ENCODE peak calls at places on chromosomes 7 and 10, in eight cellular contexts. R is Daoy; N is activated CD8-positive, alpha-beta memory T cell treated with anti-CD3 and anti-CD28 coated beads for 48 hours; E is body of pancreas; H is AG04450; U is BE2C; J is GM23248; S is GM18507. W is an unnamed sample.
A peak's percentile ranks its signal among the peaks of the same experiment; 100 is the strongest.

GRCh38 chr10:25682203-25682950 is 251.7 kb upstream of the MYO3A start:
- DNase-seq in R (peak; percentile 64), N (no peak), E (peak; percentile 16), H (no peak), U (peak; percentile 36), J (peak; percentile 58), S (no peak), W (no peak)

GRCh38 chr10:122362621-122363020 is 11.9 kb upstream of the PLEKHA1 start:
- DNase-seq in R (peak; percentile 11), N (no peak), E (no peak), H (no peak), U (no peak), J (peak; percentile 59), S (no peak), W (no peak)

GRCh38 chr7:26397326-26397725 is 105.7 kb downstream of the SNX10 start:
- DNase-seq in R (no peak), N (no peak), E (peak; percentile 47), H (no peak), U (no peak), J (no peak), S (no peak), W (peak; percentile 62)

GRCh38 chr7:37656913-37657530 is 26.5 kb upstream of the GPR141 start:
- DNase-seq in R (no peak), N (no peak), E (no peak), H (no peak), U (no peak), J (no peak), S (no peak), W (no peak)

GRCh38 chr10:53314856-53315255 is 542.3 kb upstream of the MBL2 start:
- DNase-seq in R (no peak), N (no peak), E (no peak), H (peak; percentile 77), U (no peak), J (peak; percentile 89), S (no peak), W (peak; percentile 99)

GRCh38 chr7:148944935-148945934 is 61.1 kb upstream of the EZH2 start:
- DNase-seq in R (peak; percentile 60), N (no peak), E (no peak), H (peak; percentile 21), U (no peak), J (peak; percentile 78), S (no peak), W (peak; percentile 32)

GRCh38 chr10:103458720-103459119 is at the start of gene CALHM1:
- DNase-seq in R (no peak), N (no peak), E (no peak), H (no peak), U (no peak), J (no peak), S (no peak), W (no peak)

GRCh38 chr7:39410582-39410981 is 155.6 kb upstream of the YAE1 start:
- DNase-seq in R (no peak), N (no peak), E (no peak), H (no peak), U (no peak), J (peak; percentile 2), S (no peak), W (no peak)

GRCh38 chr7:120860151-120860550 is 2.2 kb upstream of the TSPAN12 start:
- DNase-seq in R (no peak), N (no peak), E (no peak), H (no peak), U (no peak), J (no peak), S (no peak), W (no peak)

GRCh38 chr7:41316410-41316809 is 386.5 kb downstream of the INHBA start:
- DNase-seq in R (no peak), N (no peak), E (no peak), H (no peak), U (no peak), J (peak; percentile 32), S (no peak), W (no peak)

GRCh38 chr10:102710604-102711003 is 3.6 kb downstream of the ARL3 start:
- DNase-seq in R (peak; percentile 68), N (no peak), E (no peak), H (peak; percentile 66), U (no peak), J (peak; percentile 79), S (no peak), W (peak; percentile 79)

GRCh38 chr7:127536426-127537152 is 48.8 kb downstream of the GCC1 start:
- DNase-seq in R (no peak), N (no peak), E (no peak), H (no peak), U (no peak), J (peak; percentile 22), S (no peak), W (no peak)

GRCh38 chr7:149822353-149822943 is 15.7 kb upstream of the ZNF862 start:
- DNase-seq in R (no peak), N (no peak), E (no peak), H (no peak), U (peak; percentile 74), J (no peak), S (no peak), W (no peak)

GRCh38 chr10:92695679-92696605 is 6.2 kb downstream of the HHEX start:
- DNase-seq in R (no peak), N (no peak), E (peak; percentile 60), H (no peak), U (no peak), J (peak; percentile 80), S (no peak), W (peak; percentile 83)

GRCh38 chr7:46461334-46461777 is 540.3 kb upstream of the IGFBP3 start:
- DNase-seq in R (no peak), N (no peak), E (no peak), H (peak; percentile 24), U (peak; percentile 34), J (no peak), S (no peak), W (no peak)

GRCh38 chr10:80702143-80702542 is 164.4 kb downstream of the SH2D4B start:
- DNase-seq in R (no peak), N (no peak), E (no peak), H (no peak), U (no peak), J (no peak), S (no peak), W (no peak)

GRCh38 chr10:24518981-24519597 is 204.6 kb downstream of the ARHGAP21 start:
- DNase-seq in R (peak; percentile 47), N (no peak), E (peak; percentile 72), H (peak; percentile 21), U (peak; percentile 67), J (peak; percentile 79), S (no peak), W (peak; percentile 57)

GRCh38 chr7:5284304-5285281 is 1.9 kb downstream of the SLC29A4 start:
- DNase-seq in R (peak; percentile 63), N (no peak), E (peak; percentile 73), H (no peak), U (peak; percentile 87), J (no peak), S (no peak), W (peak; percentile 71)

GRCh38 chr7:100753750-100754149 is 20.4 kb downstream of the ZAN start:
- DNase-seq in R (no peak), N (no peak), E (no peak), H (no peak), U (no peak), J (peak; percentile 14), S (no peak), W (no peak)

GRCh38 chr7:90626011-90626410 is 29.9 kb downstream of the CDK14 start:
- DNase-seq in R (peak; percentile 37), N (no peak), E (no peak), H (peak; percentile 21), U (no peak), J (peak; percentile 36), S (no peak), W (peak; percentile 18)

GRCh38 chr10:43823237-43823605 is 174.5 kb upstream of the ZNF32 start:
- DNase-seq in R (no peak), N (no peak), E (no peak), H (no peak), U (no peak), J (peak; percentile 52), S (no peak), W (no peak)

GRCh38 chr7:3260425-3260762 is 40.7 kb upstream of the SDK1 start:
- DNase-seq in R (peak; percentile 70), N (no peak), E (no peak), H (no peak), U (no peak), J (peak; percentile 65), S (no peak), W (peak; percentile 69)

W was measured in ACHN.